ENCODE peak calls at places on chromosomes 4 and X, in seven cellular contexts. One of them, this sample, is unnamed.

GRCh38 chr4:10117424-10118354 is 1.1 kb upstream of the WDR1 start:
- DNase-seq in uterus: peak; percentile 60
- DNase-seq in K562: no peak
- DNase-seq in upper lobe of left lung: peak; percentile 42
- DNase-seq in lower leg skin: no peak
- DNase-seq in IMR-90: no peak
- DNase-seq in NB4: peak; percentile 85
- DNase-seq in this sample: peak; percentile 73

GRCh38 chr4:40292313-40292759 is 42.8 kb upstream of the CHRNA9 start:
- DNase-seq in uterus: no peak
- DNase-seq in K562: peak; percentile 52
- DNase-seq in upper lobe of left lung: no peak
- DNase-seq in lower leg skin: no peak
- DNase-seq in IMR-90: peak; percentile 12
- DNase-seq in NB4: peak; percentile 75
- DNase-seq in this sample: no peak

GRCh38 chr4:8730681-8731080 is 138.1 kb downstream of the CPZ start:
- DNase-seq in uterus: no peak
- DNase-seq in K562: no peak
- DNase-seq in upper lobe of left lung: peak; percentile 13
- DNase-seq in lower leg skin: no peak
- DNase-seq in IMR-90: no peak
- DNase-seq in NB4: no peak
- DNase-seq in this sample: peak; percentile 39

GRCh38 chr4:26820346-26820745 is 40.3 kb upstream of the STIM2 start:
- DNase-seq in uterus: no peak
- DNase-seq in K562: no peak
- DNase-seq in upper lobe of left lung: no peak
- DNase-seq in lower leg skin: no peak
- DNase-seq in IMR-90: no peak
- DNase-seq in NB4: no peak
- DNase-seq in this sample: no peak

GRCh38 chr4:52646726-52647125 is 12.4 kb downstream of the USP46 start:
- DNase-seq in uterus: no peak
- DNase-seq in K562: no peak
- DNase-seq in upper lobe of left lung: no peak
- DNase-seq in lower leg skin: no peak
- DNase-seq in IMR-90: no peak
- DNase-seq in NB4: no peak
- DNase-seq in this sample: no peak

GRCh38 chrX:38886112-38886511 is 84.9 kb downstream of the MID1IP1 start:
- DNase-seq in uterus: no peak
- DNase-seq in K562: no peak
- DNase-seq in upper lobe of left lung: no peak
- DNase-seq in lower leg skin: no peak
- DNase-seq in IMR-90: no peak
- DNase-seq in NB4: no peak
- DNase-seq in this sample: no peak

GRCh38 chrX:100083146-100083715 is 326.8 kb downstream of the PCDH19 start:
- DNase-seq in uterus: no peak
- DNase-seq in K562: no peak
- DNase-seq in upper lobe of left lung: no peak
- DNase-seq in lower leg skin: no peak
- DNase-seq in IMR-90: no peak
- DNase-seq in NB4: no peak
- DNase-seq in this sample: no peak

GRCh38 chr4:109044446-109044845 is 258.0 kb downstream of the COL25A1 start:
- DNase-seq in uterus: no peak
- DNase-seq in K562: no peak
- DNase-seq in upper lobe of left lung: no peak
- DNase-seq in lower leg skin: no peak
- DNase-seq in IMR-90: no peak
- DNase-seq in NB4: no peak
- DNase-seq in this sample: no peak

GRCh38 chrX:129618997-129619396 is 35.8 kb downstream of the APLN start:
- DNase-seq in uterus: no peak
- DNase-seq in K562: no peak
- DNase-seq in upper lobe of left lung: no peak
- DNase-seq in lower leg skin: no peak
- DNase-seq in IMR-90: no peak
- DNase-seq in NB4: no peak
- DNase-seq in this sample: no peak

GRCh38 chr4:88286897-88287296 is 2.5 kb upstream of the PPM1K start:
- DNase-seq in uterus: no peak
- DNase-seq in K562: no peak
- DNase-seq in upper lobe of left lung: no peak
- DNase-seq in lower leg skin: no peak
- DNase-seq in IMR-90: no peak
- DNase-seq in NB4: no peak
- DNase-seq in this sample: no peak

GRCh38 chrX:88136328-88136727 is 610.7 kb upstream of the CPXCR1 start:
- DNase-seq in uterus: no peak
- DNase-seq in K562: no peak
- DNase-seq in upper lobe of left lung: no peak
- DNase-seq in lower leg skin: no peak
- DNase-seq in IMR-90: no peak
- DNase-seq in NB4: no peak
- DNase-seq in this sample: no peak

GRCh38 chr4:184166736-184167135 is 50.9 kb downstream of the ENPP6 start:
- DNase-seq in uterus: no peak
- DNase-seq in K562: no peak
- DNase-seq in upper lobe of left lung: no peak
- DNase-seq in lower leg skin: no peak
- DNase-seq in IMR-90: no peak
- DNase-seq in NB4: no peak
- DNase-seq in this sample: no peak

GRCh38 chr4:112514449-112515277 is 1.3 kb downstream of the NEUROG2 start:
- DNase-seq in uterus: no peak
- DNase-seq in K562: no peak
- DNase-seq in upper lobe of left lung: no peak
- DNase-seq in lower leg skin: no peak
- DNase-seq in IMR-90: no peak
- DNase-seq in NB4: no peak
- DNase-seq in this sample: no peak

GRCh38 chr4:109032676-109033075 is 269.8 kb downstream of the COL25A1 start:
- DNase-seq in uterus: no peak
- DNase-seq in K562: no peak
- DNase-seq in upper lobe of left lung: no peak
- DNase-seq in lower leg skin: no peak
- DNase-seq in IMR-90: no peak
- DNase-seq in NB4: no peak
- DNase-seq in this sample: no peak

GRCh38 chr4:69060651-69061308 is 35.5 kb upstream of the UGT2B7 start:
- DNase-seq in uterus: no peak
- DNase-seq in K562: no peak
- DNase-seq in upper lobe of left lung: no peak
- DNase-seq in lower leg skin: no peak
- DNase-seq in IMR-90: no peak
- DNase-seq in NB4: peak; percentile 20
- DNase-seq in this sample: no peak

GRCh38 chr4:169342906-169343560 is 72.3 kb upstream of the SH3RF1 start:
- DNase-seq in uterus: no peak
- DNase-seq in K562: no peak
- DNase-seq in upper lobe of left lung: no peak
- DNase-seq in lower leg skin: no peak
- DNase-seq in IMR-90: peak; percentile 41
- DNase-seq in NB4: no peak
- DNase-seq in this sample: no peak

GRCh38 chrX:107747596-107748161 is 27.9 kb downstream of the TSC22D3 start:
- DNase-seq in uterus: peak; percentile 60
- DNase-seq in K562: no peak
- DNase-seq in upper lobe of left lung: peak; percentile 71
- DNase-seq in lower leg skin: no peak
- DNase-seq in IMR-90: peak; percentile 19
- DNase-seq in NB4: no peak
- DNase-seq in this sample: no peak

GRCh38 chrX:30939928-30940327 is 50.9 kb upstream of the TAB3 start:
- DNase-seq in uterus: no peak
- DNase-seq in K562: no peak
- DNase-seq in upper lobe of left lung: no peak
- DNase-seq in lower leg skin: no peak
- DNase-seq in IMR-90: no peak
- DNase-seq in NB4: no peak
- DNase-seq in this sample: no peak

GRCh38 chrX:37815366-37815765 is 32.0 kb downstream of the DYNLT3 start:
- DNase-seq in uterus: no peak
- DNase-seq in K562: no peak
- DNase-seq in upper lobe of left lung: no peak
- DNase-seq in lower leg skin: no peak
- DNase-seq in IMR-90: no peak
- DNase-seq in NB4: peak; percentile 12
- DNase-seq in this sample: no peak

GRCh38 chrX:130984782-130985181 is 73.4 kb upstream of the ARHGAP36 start:
- DNase-seq in uterus: no peak
- DNase-seq in K562: no peak
- DNase-seq in upper lobe of left lung: no peak
- DNase-seq in lower leg skin: no peak
- DNase-seq in IMR-90: no peak
- DNase-seq in NB4: no peak
- DNase-seq in this sample: no peak

GRCh38 chrX:44451056-44451455 is 91.6 kb downstream of the FUNDC1 start:
- DNase-seq in uterus: no peak
- DNase-seq in K562: no peak
- DNase-seq in upper lobe of left lung: no peak
- DNase-seq in lower leg skin: no peak
- DNase-seq in IMR-90: no peak
- DNase-seq in NB4: no peak
- DNase-seq in this sample: no peak

GRCh38 chr4:76194325-76194724 is 19.3 kb downstream of the SCARB2 start:
- DNase-seq in uterus: no peak
- DNase-seq in K562: peak; percentile 17
- DNase-seq in upper lobe of left lung: peak; percentile 68
- DNase-seq in lower leg skin: no peak
- DNase-seq in IMR-90: peak; percentile 94
- DNase-seq in NB4: peak; percentile 34
- DNase-seq in this sample: no peak

GRCh38 chrX:131752493-131753198 is 208.8 kb downstream of the OR13H1 start:
- DNase-seq in uterus: peak; percentile 86
- DNase-seq in K562: no peak
- DNase-seq in upper lobe of left lung: peak; percentile 78
- DNase-seq in lower leg skin: no peak
- DNase-seq in IMR-90: peak; percentile 88
- DNase-seq in NB4: no peak
- DNase-seq in this sample: peak; percentile 92

GRCh38 chr4:6466756-6467381 is 5.5 kb downstream of the PPP2R2C start:
- DNase-seq in uterus: no peak
- DNase-seq in K562: no peak
- DNase-seq in upper lobe of left lung: no peak
- DNase-seq in lower leg skin: no peak
- DNase-seq in IMR-90: no peak
- DNase-seq in NB4: no peak
- DNase-seq in this sample: peak; percentile 30

GRCh38 chr4:98658287-98659105 is at the start of gene TSPAN5:
- DNase-seq in uterus: peak; percentile 71
- DNase-seq in K562: peak; percentile 77
- DNase-seq in upper lobe of left lung: peak; percentile 88
- DNase-seq in lower leg skin: peak; percentile 51
- DNase-seq in IMR-90: peak; percentile 67
- DNase-seq in NB4: peak; percentile 77
- DNase-seq in this sample: peak; percentile 84

GRCh38 chr4:154686838-154687237 is 57.0 kb upstream of the LRAT start:
- DNase-seq in uterus: no peak
- DNase-seq in K562: no peak
- DNase-seq in upper lobe of left lung: no peak
- DNase-seq in lower leg skin: no peak
- DNase-seq in IMR-90: no peak
- DNase-seq in NB4: no peak
- DNase-seq in this sample: no peak

DNA sequence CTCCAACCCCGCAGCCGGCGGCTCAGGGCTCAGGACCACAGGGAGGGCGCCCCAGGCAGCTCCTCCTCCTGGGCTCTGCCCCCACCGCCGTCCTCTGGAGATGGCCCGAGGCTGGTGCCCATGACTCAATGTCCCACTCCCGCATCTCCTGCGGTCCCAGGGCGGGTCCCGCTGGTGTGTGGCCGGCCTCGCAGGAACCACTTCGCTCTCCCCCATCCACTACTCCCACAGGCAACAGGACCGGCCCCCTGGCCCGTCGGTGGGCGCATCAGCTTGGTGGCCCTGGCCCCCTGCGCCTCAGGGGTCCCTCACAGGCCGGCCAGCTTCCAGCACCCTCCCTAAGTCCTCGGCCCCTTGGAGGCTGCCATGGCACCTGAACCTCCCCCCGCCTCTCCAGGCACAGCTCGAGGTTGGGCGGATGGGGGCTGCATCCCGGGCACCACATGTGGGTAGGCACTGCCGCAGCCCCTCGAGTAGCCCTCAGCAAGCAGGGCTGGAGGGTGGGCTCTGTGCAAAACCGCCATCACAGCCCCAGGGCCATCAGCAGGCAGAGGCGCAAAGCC is 22.8 kb upstream of the SPON2 start:
- DNase-seq in uterus: peak; percentile 40
- DNase-seq in K562: no peak
- DNase-seq in upper lobe of left lung: no peak
- DNase-seq in lower leg skin: no peak
- DNase-seq in IMR-90: no peak
- DNase-seq in NB4: peak; percentile 46
- DNase-seq in this sample: peak; percentile 74
- TF ChIP-seq POLR2A in uterus: no peak
- TF ChIP-seq POLR2A in K562: no peak
- TF ChIP-seq POLR2A in upper lobe of left lung: no peak
- TF ChIP-seq POLR2A in lower leg skin: no peak
- TF ChIP-seq POLR2A in IMR-90: no peak
- TF ChIP-seq POLR2A in NB4: no peak
- TF ChIP-seq POLR2A in this sample: no peak

GRCh38 chrX:40735318-40736169 is at the start of gene MED14:
- DNase-seq in uterus: peak; percentile 88
- DNase-seq in K562: peak; percentile 83
- DNase-seq in upper lobe of left lung: peak; percentile 92
- DNase-seq in lower leg skin: peak; percentile 78
- DNase-seq in IMR-90: peak; percentile 83
- DNase-seq in NB4: peak; percentile 94
- DNase-seq in this sample: peak; percentile 92
- TF ChIP-seq POLR2A in uterus: peak; percentile 44
- TF ChIP-seq POLR2A in K562: peak; percentile 77
- TF ChIP-seq POLR2A in upper lobe of left lung: no peak
- TF ChIP-seq POLR2A in lower leg skin: no peak
- TF ChIP-seq POLR2A in IMR-90: peak; percentile 88
- TF ChIP-seq POLR2A in NB4: peak; percentile 70
- TF ChIP-seq POLR2A in this sample: peak; percentile 60

GRCh38 chrX:71068052-71068918 is at the start of gene SNX12:
- DNase-seq in uterus: peak; percentile 92
- DNase-seq in K562: peak; percentile 91
- DNase-seq in upper lobe of left lung: peak; percentile 92
- DNase-seq in lower leg skin: peak; percentile 90
- DNase-seq in IMR-90: peak; percentile 94
- DNase-seq in NB4: peak; percentile 95
- DNase-seq in this sample: peak; percentile 96
- TF ChIP-seq POLR2A in uterus: peak; percentile 59
- TF ChIP-seq POLR2A in K562: peak; percentile 67
- TF ChIP-seq POLR2A in upper lobe of left lung: no peak
- TF ChIP-seq POLR2A in lower leg skin: no peak
- TF ChIP-seq POLR2A in IMR-90: peak; percentile 34
- TF ChIP-seq POLR2A in NB4: peak; percentile 53
- TF ChIP-seq POLR2A in this sample: peak; percentile 9

GRCh38 chr4:56704074-56704473 is 23.0 kb upstream of the HOPX start:
- DNase-seq in uterus: no peak
- DNase-seq in K562: no peak
- DNase-seq in upper lobe of left lung: no peak
- DNase-seq in lower leg skin: no peak
- DNase-seq in IMR-90: no peak
- DNase-seq in NB4: no peak
- DNase-seq in this sample: no peak
- TF ChIP-seq POLR2A in uterus: no peak
- TF ChIP-seq POLR2A in K562: no peak
- TF ChIP-seq POLR2A in upper lobe of left lung: no peak
- TF ChIP-seq POLR2A in lower leg skin: no peak
- TF ChIP-seq POLR2A in IMR-90: no peak
- TF ChIP-seq POLR2A in NB4: no peak
- TF ChIP-seq POLR2A in this sample: no peak